ENCODE peak calls at places on chromosome 6, in seven cellular contexts. Y is HCT116, G is HepG2, Z is Panc1, D is K562, O is GM12878, K is SK-N-SH. V is an unnamed sample.

GRCh38 chr6:64948261-64948660 is 758.8 kb downstream of the EYS start:
- DNase-seq in Y (no peak), G (no peak), Z (no peak), D (no peak), O (no peak), K (no peak), V (no peak)

GRCh38 chr6:105043979-105044378 is 87.1 kb downstream of the LIN28B start:
- DNase-seq in Y (no peak), G (no peak), Z (no peak), D (no peak), O (no peak), K (no peak), V (no peak)

GRCh38 chr6:119575721-119576120 is 226.2 kb upstream of the MAN1A1 start:
- DNase-seq in Y (no peak), G (no peak), Z (no peak), D (no peak), O (no peak), K (no peak), V (no peak)

GRCh38 chr6:37822851-37823682 is 3.5 kb downstream of the ZFAND3 start:
- DNase-seq in Y (no peak), G (peak), Z (no peak), D (no peak), O (no peak), K (no peak), V (no peak)

GRCh38 chr6:82270791-82271392 is 23.3 kb upstream of the IBTK start:
- DNase-seq in Y (peak), G (peak), Z (no peak), D (peak), O (peak), K (peak), V (no peak)

GRCh38 chr6:13362432-13362831 is 34.1 kb upstream of the TBC1D7 start:
- DNase-seq in Y (no peak), G (no peak), Z (no peak), D (no peak), O (no peak), K (no peak), V (no peak)

GRCh38 chr6:16249971-16250370 is 11.6 kb downstream of the GMPR start:
- DNase-seq in Y (no peak), G (peak), Z (no peak), D (no peak), O (no peak), K (no peak), V (no peak)

GRCh38 chr6:170202416-170203135 is 88.3 kb downstream of the DLL1 start:
- DNase-seq in Y (no peak), G (no peak), Z (no peak), D (no peak), O (no peak), K (no peak), V (peak)

GRCh38 chr6:21984551-21984950 is 312.3 kb downstream of the PRL start:
- DNase-seq in Y (no peak), G (no peak), Z (no peak), D (no peak), O (no peak), K (peak), V (no peak)

GRCh38 chr6:101302593-101302992 is 90.9 kb upstream of the GRIK2 start:
- DNase-seq in Y (peak), G (no peak), Z (no peak), D (no peak), O (no peak), K (no peak), V (no peak)

GRCh38 chr6:132813173-132813856 is 1.1 kb upstream of the RPS12 start:
- DNase-seq in Y (no peak), G (peak), Z (no peak), D (peak), O (no peak), K (no peak), V (peak)

DNA sequence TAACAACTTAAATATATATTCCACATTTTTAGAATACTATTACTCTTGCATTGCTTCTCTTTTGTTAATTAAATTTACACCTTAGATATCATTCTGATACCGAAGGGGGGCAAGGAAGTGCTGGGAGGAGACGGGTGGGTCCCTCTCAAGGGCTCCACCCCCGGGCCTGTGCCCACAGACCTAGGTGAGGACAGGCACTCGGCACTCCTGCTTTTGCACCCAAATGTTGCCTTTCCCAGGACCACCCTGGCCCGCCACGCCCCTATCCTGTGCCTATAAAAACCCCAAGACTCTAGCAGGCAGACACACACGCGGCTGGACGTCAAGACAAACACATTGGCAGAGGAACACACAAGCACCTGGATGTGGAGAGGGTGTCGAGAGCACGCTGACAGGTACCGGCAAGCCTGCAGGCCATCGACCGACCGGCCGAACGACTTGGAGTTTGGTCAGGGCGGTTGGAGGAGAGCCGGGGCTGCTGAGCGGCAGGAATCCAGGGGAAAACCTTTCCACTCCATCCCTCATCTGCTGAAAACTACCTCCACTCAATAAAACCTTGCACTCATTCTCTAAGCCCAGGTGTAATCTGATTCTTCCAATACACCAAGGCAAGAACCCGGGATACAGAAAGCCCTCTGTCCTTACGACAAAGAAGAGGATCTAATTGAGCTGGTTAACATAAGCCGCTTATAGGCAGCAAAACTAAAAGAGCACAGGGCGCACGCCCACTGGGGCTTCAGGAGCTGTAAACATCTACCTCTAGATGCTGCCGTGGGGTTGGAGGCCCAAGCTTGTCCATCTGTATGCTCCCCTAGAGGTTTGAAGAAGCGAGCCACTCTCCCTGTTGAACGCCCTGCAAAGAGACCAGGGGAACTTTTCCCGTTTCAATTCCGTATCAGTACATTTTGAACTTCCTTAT is 197.4 kb upstream of the PRSS16 start:
- DNase-seq in Y (no peak), G (no peak), Z (no peak), D (no peak), O (no peak), K (no peak), V (no peak)
- TF ChIP-seq SIN3A in Y (no peak), G (no peak), Z (no peak), D (no peak), O (no peak), K (no peak), V (no peak)

DNA sequence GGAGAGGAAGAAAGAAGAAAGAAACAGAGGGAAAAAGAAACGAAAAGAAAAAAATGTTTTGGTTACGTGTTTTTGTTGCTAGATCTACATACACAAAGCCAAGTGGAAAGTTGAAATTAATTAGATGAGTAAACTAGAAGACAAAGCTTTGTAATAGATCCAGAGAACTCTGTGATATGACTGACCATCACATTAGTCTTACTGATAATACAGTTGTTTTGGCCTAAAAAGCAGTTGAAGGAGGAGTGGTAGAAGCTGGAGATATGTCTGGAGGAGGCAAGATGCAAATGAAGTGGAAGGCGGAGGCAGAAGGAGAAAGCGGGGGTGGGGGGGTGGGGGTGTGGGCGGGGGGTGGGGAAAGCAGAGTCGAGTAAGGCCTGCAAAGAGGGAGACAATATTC is 500.1 kb upstream of the ID4 start:
- DNase-seq in Y (no peak), G (no peak), Z (no peak), D (no peak), O (no peak), K (no peak), V (no peak)
- TF ChIP-seq SIN3A in Y (no peak), G (no peak), Z (no peak), D (no peak), O (no peak), K (no peak), V (no peak)

DNA sequence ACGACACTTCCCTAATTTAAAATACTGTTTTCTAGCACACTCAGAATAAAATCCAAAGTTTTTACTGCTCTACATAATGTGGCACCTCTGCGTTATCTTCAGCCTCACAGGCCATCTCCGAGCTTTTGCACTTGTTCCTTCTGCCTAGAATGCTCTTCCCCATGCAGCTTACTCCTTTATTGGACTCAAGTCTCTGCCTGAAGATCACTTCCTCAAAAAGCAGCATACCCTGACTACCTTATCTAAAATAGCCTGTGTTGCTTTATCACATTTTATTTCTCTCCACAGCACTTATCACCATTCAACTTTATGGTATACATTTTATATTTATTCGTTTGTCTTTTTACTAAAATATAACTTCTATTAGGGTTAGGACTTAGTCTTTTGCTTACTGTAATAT is 2.3 kb downstream of the ZNF322 start:
- DNase-seq in Y (no peak), G (no peak), Z (no peak), D (no peak), O (no peak), K (no peak), V (no peak)
- TF ChIP-seq SIN3A in Y (no peak), G (no peak), Z (no peak), D (no peak), O (no peak), K (no peak), V (no peak)

DNA sequence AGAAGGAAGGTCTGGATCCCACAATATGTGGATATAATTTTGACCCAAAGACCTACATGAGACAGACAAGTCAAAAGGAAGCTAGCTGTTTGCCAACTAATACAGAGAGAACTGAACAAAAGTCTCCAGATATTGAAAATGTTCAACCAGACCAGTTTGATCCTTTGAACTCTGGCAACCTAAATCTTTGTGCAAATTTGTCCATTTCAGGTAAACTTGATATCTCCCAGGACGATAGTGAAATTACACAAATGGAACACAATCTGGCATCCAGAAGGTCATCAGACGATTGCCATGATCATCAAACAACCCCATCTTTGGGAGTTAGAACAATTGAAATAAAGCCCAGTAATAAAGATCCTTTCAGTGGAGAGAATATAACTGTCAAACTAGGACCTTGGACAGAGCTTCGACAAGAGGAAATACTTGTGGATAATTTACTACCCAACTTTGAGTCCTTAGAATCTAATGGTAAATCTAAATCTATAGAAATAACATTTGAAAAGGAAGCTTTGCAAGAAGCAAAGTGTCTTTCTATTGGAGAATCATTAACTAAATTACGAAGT is 41.9 kb upstream of the SDHAF4 start:
- DNase-seq in Y (no peak), G (no peak), Z (no peak), D (no peak), O (no peak), K (no peak), V (no peak)
- TF ChIP-seq SIN3A in Y (no peak), G (no peak), Z (no peak), D (no peak), O (no peak), K (no peak), V (no peak)

GRCh38 chr6:45651301-45651700 is 273.6 kb upstream of the SUPT3H start:
- DNase-seq in Y (no peak), G (no peak), Z (no peak), D (no peak), O (no peak), K (no peak), V (no peak)
- TF ChIP-seq SIN3A in Y (no peak), G (no peak), Z (no peak), D (no peak), O (no peak), K (no peak), V (no peak)

DNA sequence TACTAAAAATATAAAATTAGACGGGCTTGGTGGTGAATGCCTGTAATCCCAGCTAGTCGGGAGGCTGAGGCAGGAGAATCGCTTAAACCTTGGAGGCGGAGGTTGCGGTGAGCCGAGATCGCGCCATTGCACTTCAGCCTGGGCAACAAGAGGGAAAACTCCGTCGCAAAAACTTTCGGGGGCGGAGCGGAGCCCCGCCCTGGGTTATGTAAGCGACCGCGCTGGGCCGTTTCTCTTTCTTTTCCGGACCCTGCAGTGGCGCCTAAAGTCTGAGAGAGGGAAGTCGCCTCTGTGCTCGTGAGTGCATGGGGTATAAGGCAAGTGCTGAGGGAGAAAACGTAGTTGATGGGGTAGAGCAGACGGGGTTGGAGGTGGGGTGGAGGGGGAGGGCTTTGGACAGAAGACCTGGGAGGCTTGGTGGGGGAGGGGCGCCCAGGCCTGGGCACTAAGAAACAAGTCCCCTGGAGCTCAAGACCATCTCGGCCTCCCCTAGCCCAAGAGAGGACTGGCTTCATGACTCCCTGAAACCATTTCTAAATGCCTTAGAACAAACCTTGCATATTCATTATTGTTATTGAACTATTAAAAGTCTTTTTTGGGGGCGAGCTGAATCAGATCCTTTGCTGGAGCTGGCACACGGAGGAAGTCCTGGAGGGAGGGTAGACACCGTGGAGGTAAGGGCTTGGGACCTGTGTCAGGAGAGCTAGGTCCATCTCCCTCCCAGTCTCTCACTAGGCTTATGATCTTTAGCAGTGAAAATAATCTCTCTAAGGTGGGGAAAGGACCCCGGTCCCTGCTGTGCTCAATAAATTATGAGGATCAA is 2.7 kb upstream of the MICA start:
- DNase-seq in Y (peak), G (peak), Z (no peak), D (peak), O (no peak), K (no peak), V (peak)
- TF ChIP-seq SIN3A in Y (no peak), G (peak), Z (no peak), D (peak), O (no peak), K (peak), V (no peak)